ENCODE peak calls at places on chromosome 14, in five cellular contexts. One of them, this sample, is unnamed.

GRCh38 chr14:98909251-98909944 is 362.6 kb downstream of the BCL11B start:
- DNase-seq in mucosa of descending colon: no peak
- DNase-seq in right atrium auricular region: no peak
- DNase-seq in neural progenitor cell: no peak
- DNase-seq in OCI-LY7: no peak
- DNase-seq in this sample: no peak

GRCh38 chr14:101363880-101364391 is 197.4 kb upstream of the DIO3 start:
- DNase-seq in mucosa of descending colon: no peak
- DNase-seq in right atrium auricular region: no peak
- DNase-seq in neural progenitor cell: no peak
- DNase-seq in OCI-LY7: no peak
- DNase-seq in this sample: no peak

GRCh38 chr14:53180272-53181221 is 27.4 kb upstream of the DDHD1 start:
- DNase-seq in mucosa of descending colon: no peak
- DNase-seq in right atrium auricular region: no peak
- DNase-seq in neural progenitor cell: peak
- DNase-seq in OCI-LY7: peak
- DNase-seq in this sample: peak

GRCh38 chr14:89320381-89321000 is 96.5 kb downstream of the FOXN3 start:
- DNase-seq in mucosa of descending colon: no peak
- DNase-seq in right atrium auricular region: no peak
- DNase-seq in neural progenitor cell: no peak
- DNase-seq in OCI-LY7: no peak
- DNase-seq in this sample: no peak

GRCh38 chr14:55915464-55915863 is 202.7 kb upstream of the PELI2 start:
- DNase-seq in mucosa of descending colon: no peak
- DNase-seq in right atrium auricular region: no peak
- DNase-seq in neural progenitor cell: no peak
- DNase-seq in OCI-LY7: no peak
- DNase-seq in this sample: no peak

GRCh38 chr14:106657460-106657859 is 1131.1 kb downstream of the TMEM121 start:
- DNase-seq in mucosa of descending colon: no peak
- DNase-seq in right atrium auricular region: no peak
- DNase-seq in neural progenitor cell: no peak
- DNase-seq in OCI-LY7: peak
- DNase-seq in this sample: no peak

GRCh38 chr14:67335781-67336180 is 23.8 kb downstream of the ATP6V1D start:
- DNase-seq in mucosa of descending colon: no peak
- DNase-seq in right atrium auricular region: no peak
- DNase-seq in neural progenitor cell: peak
- DNase-seq in OCI-LY7: peak
- DNase-seq in this sample: no peak

GRCh38 chr14:91606851-91607250 is 96.7 kb upstream of the PPP4R3A start:
- DNase-seq in mucosa of descending colon: no peak
- DNase-seq in right atrium auricular region: no peak
- DNase-seq in neural progenitor cell: no peak
- DNase-seq in OCI-LY7: no peak
- DNase-seq in this sample: no peak

GRCh38 chr14:91555531-91555930 is 45.4 kb upstream of the PPP4R3A start:
- DNase-seq in mucosa of descending colon: no peak
- DNase-seq in right atrium auricular region: no peak
- DNase-seq in neural progenitor cell: no peak
- DNase-seq in OCI-LY7: no peak
- DNase-seq in this sample: no peak

GRCh38 chr14:92437729-92438280 is 75.8 kb upstream of the RIN3 start:
- DNase-seq in mucosa of descending colon: no peak
- DNase-seq in right atrium auricular region: no peak
- DNase-seq in neural progenitor cell: no peak
- DNase-seq in OCI-LY7: no peak
- DNase-seq in this sample: no peak

GRCh38 chr14:97618917-97619690 is 821.9 kb downstream of the VRK1 start:
- DNase-seq in mucosa of descending colon: no peak
- DNase-seq in right atrium auricular region: no peak
- DNase-seq in neural progenitor cell: no peak
- DNase-seq in OCI-LY7: no peak
- DNase-seq in this sample: no peak

GRCh38 chr14:78153069-78153351 is 17.2 kb upstream of the NRXN3 start:
- DNase-seq in mucosa of descending colon: no peak
- DNase-seq in right atrium auricular region: no peak
- DNase-seq in neural progenitor cell: no peak
- DNase-seq in OCI-LY7: no peak
- DNase-seq in this sample: no peak

GRCh38 chr14:56339855-56340701 is 221.9 kb downstream of the PELI2 start:
- DNase-seq in mucosa of descending colon: peak
- DNase-seq in right atrium auricular region: peak
- DNase-seq in neural progenitor cell: peak
- DNase-seq in OCI-LY7: peak
- DNase-seq in this sample: peak

GRCh38 chr14:87687338-87687876 is 305.6 kb downstream of the GALC start:
- DNase-seq in mucosa of descending colon: no peak
- DNase-seq in right atrium auricular region: no peak
- DNase-seq in neural progenitor cell: no peak
- DNase-seq in OCI-LY7: no peak
- DNase-seq in this sample: no peak

GRCh38 chr14:88829188-88829587 is 4.7 kb downstream of the TTC8 start:
- DNase-seq in mucosa of descending colon: no peak
- DNase-seq in right atrium auricular region: no peak
- DNase-seq in neural progenitor cell: no peak
- DNase-seq in OCI-LY7: no peak
- DNase-seq in this sample: no peak

GRCh38 chr14:58738189-58738836 is 100.6 kb downstream of the DACT1 start:
- DNase-seq in mucosa of descending colon: no peak
- DNase-seq in right atrium auricular region: no peak
- DNase-seq in neural progenitor cell: no peak
- DNase-seq in OCI-LY7: no peak
- DNase-seq in this sample: no peak

GRCh38 chr14:100065161-100065871 is at the start of gene EVL:
- DNase-seq in mucosa of descending colon: peak
- DNase-seq in right atrium auricular region: no peak
- DNase-seq in neural progenitor cell: no peak
- DNase-seq in OCI-LY7: peak
- DNase-seq in this sample: no peak

GRCh38 chr14:29681308-29681707 is 246.3 kb downstream of the PRKD1 start:
- DNase-seq in mucosa of descending colon: no peak
- DNase-seq in right atrium auricular region: no peak
- DNase-seq in neural progenitor cell: no peak
- DNase-seq in OCI-LY7: no peak
- DNase-seq in this sample: no peak

GRCh38 chr14:68145539-68145938 is 326.0 kb downstream of the RAD51B start:
- DNase-seq in mucosa of descending colon: no peak
- DNase-seq in right atrium auricular region: no peak
- DNase-seq in neural progenitor cell: no peak
- DNase-seq in OCI-LY7: no peak
- DNase-seq in this sample: no peak

GRCh38 chr14:46250113-46250703 is 401.4 kb downstream of the RPL10L start:
- DNase-seq in mucosa of descending colon: no peak
- DNase-seq in right atrium auricular region: no peak
- DNase-seq in neural progenitor cell: peak
- DNase-seq in OCI-LY7: peak
- DNase-seq in this sample: no peak

GRCh38 chr14:86654558-86655184 is 1124.7 kb downstream of the FLRT2 start:
- DNase-seq in mucosa of descending colon: no peak
- DNase-seq in right atrium auricular region: peak
- DNase-seq in neural progenitor cell: peak
- DNase-seq in OCI-LY7: peak
- DNase-seq in this sample: peak

DNA sequence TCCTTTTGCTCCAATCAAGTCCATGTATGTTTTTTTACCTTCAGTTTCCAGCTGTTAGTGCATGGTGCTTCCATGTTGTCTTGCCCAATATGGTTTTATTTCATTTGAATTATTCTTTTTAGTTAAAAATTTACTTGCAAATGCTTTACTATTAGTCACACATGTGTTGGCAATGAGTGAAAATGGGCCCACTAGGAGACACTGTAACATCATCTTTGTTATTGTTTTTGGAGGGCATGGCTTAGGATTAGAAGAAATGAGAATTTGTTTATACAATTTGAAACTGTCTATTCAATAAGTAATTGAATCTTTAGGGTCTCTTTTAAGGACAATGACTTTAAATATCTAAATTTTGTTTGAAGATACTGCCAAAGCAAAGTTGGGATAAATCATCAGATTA is 133.7 kb downstream of the BRMS1L start:
- DNase-seq in mucosa of descending colon: no peak
- DNase-seq in right atrium auricular region: no peak
- DNase-seq in neural progenitor cell: no peak
- DNase-seq in OCI-LY7: no peak
- DNase-seq in this sample: no peak
- TF ChIP-seq CTCF in mucosa of descending colon: no peak
- TF ChIP-seq CTCF in right atrium auricular region: no peak
- TF ChIP-seq CTCF in neural progenitor cell: peak
- TF ChIP-seq CTCF in OCI-LY7: peak
- TF ChIP-seq CTCF in this sample: no peak

DNA sequence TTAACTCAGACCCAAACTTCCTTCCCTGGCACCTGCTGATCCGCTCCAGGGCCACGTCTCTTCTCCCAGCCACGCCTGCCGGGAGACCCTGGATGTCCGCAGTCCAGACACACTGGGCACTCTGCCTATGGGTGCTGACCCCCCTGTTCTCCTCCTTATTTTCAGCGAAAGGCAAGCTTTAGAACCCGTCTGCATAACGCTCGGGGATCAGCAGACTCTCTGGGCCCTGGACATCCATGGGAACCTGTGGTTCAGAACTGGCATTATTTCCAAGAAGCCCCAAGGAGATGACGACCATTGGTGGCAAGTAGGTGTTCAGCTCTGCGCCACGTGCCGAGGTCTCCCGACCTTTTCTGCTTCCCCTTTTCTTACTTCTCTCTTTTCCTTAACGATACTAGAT is 63.9 kb downstream of the ANKRD9 start:
- DNase-seq in mucosa of descending colon: no peak
- DNase-seq in right atrium auricular region: no peak
- DNase-seq in neural progenitor cell: no peak
- DNase-seq in OCI-LY7: no peak
- DNase-seq in this sample: no peak
- TF ChIP-seq CTCF in mucosa of descending colon: no peak
- TF ChIP-seq CTCF in right atrium auricular region: no peak
- TF ChIP-seq CTCF in neural progenitor cell: no peak
- TF ChIP-seq CTCF in OCI-LY7: no peak
- TF ChIP-seq CTCF in this sample: no peak

GRCh38 chr14:79586401-79586800 is 624.9 kb downstream of the DIO2 start:
- DNase-seq in mucosa of descending colon: no peak
- DNase-seq in right atrium auricular region: no peak
- DNase-seq in neural progenitor cell: no peak
- DNase-seq in OCI-LY7: no peak
- DNase-seq in this sample: no peak

GRCh38 chr14:79585845-79586244 is 625.5 kb downstream of the DIO2 start:
- DNase-seq in mucosa of descending colon: no peak
- DNase-seq in right atrium auricular region: no peak
- DNase-seq in neural progenitor cell: no peak
- DNase-seq in OCI-LY7: no peak
- DNase-seq in this sample: no peak

GRCh38 chr14:79587194-79587593 is 624.1 kb downstream of the DIO2 start:
- DNase-seq in mucosa of descending colon: no peak
- DNase-seq in right atrium auricular region: no peak
- DNase-seq in neural progenitor cell: no peak
- DNase-seq in OCI-LY7: no peak
- DNase-seq in this sample: no peak

GRCh38 chr14:79583738-79584405 is 627.4 kb downstream of the DIO2 start:
- DNase-seq in mucosa of descending colon: no peak
- DNase-seq in right atrium auricular region: no peak
- DNase-seq in neural progenitor cell: no peak
- DNase-seq in OCI-LY7: no peak
- DNase-seq in this sample: no peak

GRCh38 chr14:79584679-79585078 is 626.6 kb downstream of the DIO2 start:
- DNase-seq in mucosa of descending colon: no peak
- DNase-seq in right atrium auricular region: no peak
- DNase-seq in neural progenitor cell: no peak
- DNase-seq in OCI-LY7: no peak
- DNase-seq in this sample: no peak
- TF ChIP-seq CTCF in mucosa of descending colon: no peak
- TF ChIP-seq CTCF in right atrium auricular region: no peak
- TF ChIP-seq CTCF in neural progenitor cell: no peak
- TF ChIP-seq CTCF in OCI-LY7: no peak
- TF ChIP-seq CTCF in this sample: no peak

GRCh38 chr14:50339178-50339804 is 27.2 kb downstream of the DMAC2L start:
- DNase-seq in mucosa of descending colon: no peak
- DNase-seq in right atrium auricular region: no peak
- DNase-seq in neural progenitor cell: no peak
- DNase-seq in OCI-LY7: no peak
- DNase-seq in this sample: no peak

GRCh38 chr14:50340045-50340444 is 27.9 kb downstream of the DMAC2L start:
- DNase-seq in mucosa of descending colon: no peak
- DNase-seq in right atrium auricular region: no peak
- DNase-seq in neural progenitor cell: no peak
- DNase-seq in OCI-LY7: no peak
- DNase-seq in this sample: no peak

GRCh38 chr14:50338547-50338946 is 26.4 kb downstream of the DMAC2L start:
- DNase-seq in mucosa of descending colon: no peak
- DNase-seq in right atrium auricular region: no peak
- DNase-seq in neural progenitor cell: no peak
- DNase-seq in OCI-LY7: no peak
- DNase-seq in this sample: no peak

GRCh38 chr14:50342211-50343080 is 30.3 kb downstream of the DMAC2L start:
- DNase-seq in mucosa of descending colon: no peak
- DNase-seq in right atrium auricular region: peak
- DNase-seq in neural progenitor cell: peak
- DNase-seq in OCI-LY7: no peak
- DNase-seq in this sample: peak

DNA sequence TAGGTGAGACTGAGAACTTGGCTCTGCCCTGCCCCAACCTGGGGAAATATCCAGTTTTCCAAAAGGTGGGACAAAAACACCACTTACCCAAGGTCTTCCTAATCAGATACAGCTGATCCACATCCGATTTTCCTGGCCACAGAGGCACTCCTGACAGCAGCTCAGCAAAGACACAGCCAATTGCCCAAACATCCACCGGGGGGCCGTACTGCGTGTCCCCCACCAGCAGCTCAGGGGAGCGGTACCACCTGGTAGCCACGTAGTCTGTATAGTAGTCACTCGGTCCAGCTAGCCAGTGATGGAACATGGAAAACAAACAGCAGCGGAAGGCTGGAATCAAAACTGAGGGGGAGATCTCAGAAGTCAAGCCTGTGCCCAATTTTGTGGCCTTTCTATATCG is 28.8 kb downstream of the DMAC2L start:
- DNase-seq in mucosa of descending colon: no peak
- DNase-seq in right atrium auricular region: no peak
- DNase-seq in neural progenitor cell: peak
- DNase-seq in OCI-LY7: peak
- DNase-seq in this sample: peak
- TF ChIP-seq CTCF in mucosa of descending colon: no peak
- TF ChIP-seq CTCF in right atrium auricular region: no peak
- TF ChIP-seq CTCF in neural progenitor cell: peak
- TF ChIP-seq CTCF in OCI-LY7: peak
- TF ChIP-seq CTCF in this sample: no peak

DNA sequence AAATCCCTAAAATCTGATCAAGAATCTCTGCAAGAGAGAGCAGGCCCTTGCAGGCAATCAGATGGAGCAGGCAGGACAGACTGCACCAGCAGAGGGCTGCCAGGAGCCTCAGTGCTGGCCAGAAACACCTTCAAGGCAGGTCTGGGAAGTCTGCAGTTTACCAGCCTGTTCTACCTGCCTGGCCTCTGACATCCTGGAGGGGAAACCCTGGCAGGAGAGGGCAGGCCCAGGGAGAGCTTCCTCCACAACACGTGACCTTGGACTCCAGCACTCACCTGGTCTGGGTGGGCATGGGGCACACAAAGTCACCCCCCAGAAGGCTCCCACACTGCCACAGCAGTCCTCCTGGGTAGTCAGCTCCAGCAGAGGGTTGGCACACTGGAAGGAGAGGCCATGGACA is 56.0 kb downstream of the ISCA2 start:
- DNase-seq in mucosa of descending colon: no peak
- DNase-seq in right atrium auricular region: no peak
- DNase-seq in neural progenitor cell: no peak
- DNase-seq in OCI-LY7: no peak
- DNase-seq in this sample: no peak
- TF ChIP-seq CTCF in mucosa of descending colon: no peak
- TF ChIP-seq CTCF in right atrium auricular region: no peak
- TF ChIP-seq CTCF in neural progenitor cell: peak
- TF ChIP-seq CTCF in OCI-LY7: no peak
- TF ChIP-seq CTCF in this sample: no peak

This sample was measured in nephron progenitor cell.